ENCODE peak calls at places on chromosomes 6 and 20, in ten cellular contexts. P, J, M, K, W, T, L, D, X and O are unnamed samples.

GRCh38 chr6:130019796-130020105 is 1.4 kb downstream of the L3MBTL3 start:
- DNase-seq in D (no peak), J (no peak), M (no peak), L (no peak), T (no peak), W (no peak), K (no peak), X (peak; percentile 33), P (no peak), O (no peak)

GRCh38 chr20:44787299-44787698 is 23.0 kb downstream of the RIMS4 start:
- DNase-seq in L (no peak), W (no peak), P (no peak), J (no peak), K (no peak), M (no peak), D (no peak), T (no peak), X (no peak), O (no peak)

GRCh38 chr6:106519460-106520394 is 109.6 kb downstream of the RTN4IP1 start:
- DNase-seq in P (peak; percentile 91), T (peak; percentile 76), L (no peak), W (no peak), J (no peak), K (peak; percentile 80), M (peak; percentile 81), X (no peak), D (peak; percentile 70), O (no peak)

GRCh38 chr6:143901885-143902708 is 37.8 kb downstream of the ZC2HC1B start:
- DNase-seq in D (no peak), J (no peak), T (no peak), L (no peak), K (no peak), M (no peak), X (no peak), P (no peak), W (no peak), O (no peak)

GRCh38 chr6:3341467-3341866 is 82.7 kb downstream of the PSMG4 start:
- DNase-seq in W (no peak), D (no peak), T (no peak), K (no peak), X (peak; percentile 28), M (no peak), J (no peak), P (no peak), L (no peak), O (peak; percentile 60)

GRCh38 chr6:151240036-151240685 is 394 bp downstream of the AKAP12 start:
- DNase-seq in P (peak; percentile 0), L (no peak), W (no peak), X (peak; percentile 92), J (no peak), K (no peak), M (peak; percentile 44), D (no peak), T (peak; percentile 66), O (peak; percentile 80)

GRCh38 chr6:111957623-111958315 is 84.5 kb upstream of the FYN start:
- DNase-seq in M (no peak), P (no peak), D (no peak), T (no peak), J (no peak), L (no peak), K (no peak), X (peak; percentile 72), W (no peak), O (no peak)

GRCh38 chr6:52356017-52356416 is 5.9 kb upstream of the PAQR8 start:
- DNase-seq in P (no peak), K (no peak), J (no peak), W (no peak), M (no peak), T (no peak), D (no peak), L (no peak), X (no peak), O (no peak)

GRCh38 chr6:110874880-110875547 is 429 bp downstream of the AMD1 start:
- DNase-seq in J (no peak), M (peak; percentile 26), T (peak; percentile 72), K (peak; percentile 57), X (peak; percentile 26), P (no peak), W (no peak), D (peak; percentile 35), L (peak; percentile 20), O (peak; percentile 71)

GRCh38 chr6:92126088-92126487 is 1293.3 kb downstream of the EPHA7 start:
- DNase-seq in T (no peak), J (peak; percentile 15), W (no peak), P (no peak), L (no peak), D (no peak), K (no peak), X (no peak), M (peak; percentile 76), O (no peak)

GRCh38 chr20:45423700-45424099 is 7.8 kb downstream of the PIGT start:
- DNase-seq in M (no peak), P (no peak), L (no peak), T (no peak), X (no peak), W (no peak), D (no peak), J (no peak), K (no peak), O (no peak)

GRCh38 chr20:48275737-48276342 is 490.6 kb upstream of the SULF2 start:
- DNase-seq in D (no peak), T (no peak), J (no peak), W (no peak), M (no peak), P (no peak), X (peak; percentile 41), L (no peak), K (no peak), O (no peak)

GRCh38 chr6:16391451-16391912 is 153.1 kb downstream of the GMPR start:
- DNase-seq in P (peak; percentile 18), J (no peak), K (no peak), D (no peak), L (no peak), W (no peak), T (no peak), X (no peak), M (no peak), O (no peak)

GRCh38 chr6:74953708-74954107 is 252.1 kb downstream of the COL12A1 start:
- DNase-seq in D (no peak), W (no peak), J (no peak), K (no peak), M (no peak), T (no peak), X (no peak), P (no peak), L (no peak), O (no peak)

GRCh38 chr6:166514196-166514595 is 72.3 kb downstream of the RAMACL start:
- DNase-seq in L (no peak), P (no peak), W (no peak), J (no peak), T (no peak), D (no peak), K (no peak), X (peak; percentile 34), M (no peak), O (no peak)

GRCh38 chr6:116060572-116061283 is at the start of gene FRK:
- DNase-seq in J (peak; percentile 93), L (no peak), T (no peak), W (no peak), X (no peak), D (no peak), P (peak; percentile 11), M (peak; percentile 46), K (no peak), O (peak; percentile 17)